ENCODE peak calls at places on chromosome 18, in nine cellular contexts. H is GM12865, Z is transverse colon, I is heart right ventricle, G is lower leg skin, O is lower lobe of right lung, B is cardiac muscle cell, N is left ventricle myocardium inferior, S is foreskin fibroblast. C is an unnamed sample.

GRCh38 chr18:3998698-3999333 is 456.3 kb downstream of the DLGAP1 start:
- DNase-seq in I (no peak), G (no peak), N (no peak), Z (peak), H (peak), B (peak), O (no peak), S (peak), C (peak)

GRCh38 chr18:58866261-58867232 is 1.9 kb downstream of the ZNF532 start:
- DNase-seq in Z (no peak), I (no peak), O (no peak), N (no peak), B (no peak), S (no peak), G (no peak), H (no peak), C (peak)

GRCh38 chr18:70288851-70289328 is at the start of gene SOCS6:
- DNase-seq in I (peak), H (peak), N (peak), S (peak), Z (peak), G (peak), B (peak), O (peak), C (peak)

GRCh38 chr18:2050016-2050415 is 521.3 kb downstream of the METTL4 start:
- DNase-seq in H (no peak), I (no peak), G (no peak), N (no peak), B (peak), Z (no peak), S (no peak), O (no peak), C (peak)

GRCh38 chr18:1710114-1710513 is 805.4 kb downstream of the ADCYAP1 start:
- DNase-seq in N (no peak), B (no peak), O (no peak), S (no peak), I (no peak), G (no peak), Z (no peak), H (no peak), C (no peak)

GRCh38 chr18:48611785-48612480 is 73.1 kb downstream of the CTIF start:
- DNase-seq in G (no peak), N (no peak), I (no peak), B (no peak), S (no peak), H (no peak), O (no peak), Z (no peak), C (no peak)

GRCh38 chr18:56799756-56800155 is 148.6 kb downstream of the WDR7 start:
- DNase-seq in H (no peak), I (no peak), G (no peak), N (no peak), Z (no peak), B (peak), O (no peak), S (peak), C (peak)

GRCh38 chr18:77899972-77900754 is 650.5 kb downstream of the GALR1 start:
- DNase-seq in B (peak), Z (peak), H (peak), S (peak), G (no peak), O (no peak), N (peak), I (no peak), C (peak)

GRCh38 chr18:44830551-44830950 is 149.9 kb downstream of the SETBP1 start:
- DNase-seq in I (no peak), B (no peak), O (no peak), H (no peak), Z (no peak), G (no peak), N (no peak), S (no peak), C (no peak)

DNA sequence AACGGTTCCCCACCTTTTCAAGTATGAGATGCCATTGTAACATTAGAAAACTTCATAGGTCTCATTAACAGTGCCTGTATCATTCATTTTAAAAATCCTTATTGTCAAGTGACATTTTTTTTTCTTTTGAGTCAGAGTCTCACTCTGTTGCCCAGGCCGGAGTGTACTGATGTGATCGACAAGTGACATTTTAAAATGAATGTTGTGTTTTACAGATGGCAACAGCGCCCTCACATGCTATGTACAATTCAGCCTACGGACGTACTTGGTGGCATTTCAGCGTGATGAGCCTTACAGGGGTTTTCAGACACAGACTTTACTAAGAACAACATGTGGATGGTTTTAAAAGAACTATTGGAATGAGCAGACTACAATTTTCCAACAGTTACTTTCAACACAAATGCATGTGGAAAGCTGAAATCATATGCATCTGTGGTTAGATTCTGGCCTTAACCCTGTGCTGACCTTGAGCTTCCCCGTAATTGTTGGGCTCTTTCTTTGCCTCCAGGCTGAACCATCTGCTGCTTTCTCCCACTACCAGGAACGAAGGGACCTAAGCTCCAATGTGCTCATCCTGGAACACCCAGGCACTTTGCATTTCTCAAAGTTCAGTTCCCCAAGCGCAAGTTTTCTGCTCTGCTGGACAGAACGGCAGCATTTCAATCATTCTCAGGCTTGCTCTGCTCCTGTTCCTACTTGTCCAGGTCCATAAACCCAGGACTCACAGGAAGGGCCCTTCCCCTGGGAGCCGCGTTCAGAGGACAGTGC is 119.9 kb upstream of the NDUFV2 start:
- DNase-seq in H (peak), I (peak), Z (peak), N (no peak), B (peak), O (no peak), G (no peak), S (peak), C (peak)
- TF ChIP-seq CTCF in H (peak), I (peak), Z (peak), N (peak), B (peak), O (peak), G (no peak), S (peak), C (peak)

DNA sequence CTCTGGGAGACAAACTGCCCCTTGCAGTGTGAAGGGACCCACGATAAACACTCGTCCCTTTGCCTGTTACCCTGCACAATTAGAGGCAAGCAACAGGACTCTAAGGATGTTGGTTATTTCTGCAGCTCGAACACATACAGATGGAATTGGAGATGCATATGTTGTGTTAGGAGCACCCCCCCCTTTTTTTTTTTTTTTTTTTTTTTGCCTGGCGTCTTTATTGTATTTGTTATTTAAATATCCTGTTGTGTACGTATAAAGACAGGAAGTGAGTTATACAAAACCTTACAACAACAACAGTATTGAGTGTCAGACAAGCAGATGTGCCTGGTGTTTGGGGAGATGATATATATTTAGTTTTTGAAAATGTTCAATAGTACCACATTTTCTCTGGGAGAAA is 23.0 kb upstream of the ZNF516 start:
- DNase-seq in H (no peak), Z (no peak), B (peak), G (no peak), N (no peak), I (no peak), O (no peak), S (no peak), C (no peak)
- H3K4me3 ChIP-seq in H (peak), Z (no peak), B (no peak), G (no peak), N (peak), I (peak), O (peak), S (peak), C (peak)

DNA sequence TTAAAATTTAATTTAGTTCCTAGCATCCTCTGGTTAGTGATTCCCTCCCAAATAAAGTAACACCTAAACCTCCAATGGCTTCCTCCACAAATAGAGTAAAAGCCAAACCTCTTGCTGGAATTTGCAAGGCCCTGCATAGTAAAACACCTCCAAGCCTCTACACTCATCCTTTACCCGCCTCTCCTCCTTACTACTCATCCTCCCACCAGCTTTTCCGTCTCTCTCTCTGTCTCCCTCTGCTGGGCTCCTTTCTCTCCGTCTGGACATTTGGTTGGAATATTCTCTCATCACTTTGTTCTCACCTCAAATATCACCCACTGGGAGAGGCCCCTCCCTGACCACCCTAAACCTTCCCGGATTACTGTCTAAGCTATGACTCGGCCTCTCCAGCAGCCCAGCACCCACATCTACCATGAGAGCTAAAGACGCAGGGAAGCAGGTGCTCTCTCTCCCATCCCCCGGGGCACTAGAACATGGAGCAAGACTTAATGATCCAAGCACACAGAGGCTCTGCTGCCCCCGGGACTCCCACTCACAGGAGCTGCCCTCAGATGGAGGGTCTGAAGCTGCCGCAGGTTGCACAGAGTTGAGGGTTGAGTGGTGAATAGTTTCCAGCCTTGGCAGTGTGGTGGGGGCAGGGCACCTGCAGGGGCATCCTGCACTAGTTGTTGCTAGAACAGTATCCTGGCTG is 167.2 kb downstream of the FBXO15 start:
- DNase-seq in S (no peak), O (no peak), G (no peak), H (no peak), B (peak), N (no peak), I (no peak), Z (no peak), C (peak)
- TF ChIP-seq CTCF in S (peak), O (no peak), G (no peak), H (no peak), B (peak), N (peak), I (peak), Z (no peak), C (peak)

DNA sequence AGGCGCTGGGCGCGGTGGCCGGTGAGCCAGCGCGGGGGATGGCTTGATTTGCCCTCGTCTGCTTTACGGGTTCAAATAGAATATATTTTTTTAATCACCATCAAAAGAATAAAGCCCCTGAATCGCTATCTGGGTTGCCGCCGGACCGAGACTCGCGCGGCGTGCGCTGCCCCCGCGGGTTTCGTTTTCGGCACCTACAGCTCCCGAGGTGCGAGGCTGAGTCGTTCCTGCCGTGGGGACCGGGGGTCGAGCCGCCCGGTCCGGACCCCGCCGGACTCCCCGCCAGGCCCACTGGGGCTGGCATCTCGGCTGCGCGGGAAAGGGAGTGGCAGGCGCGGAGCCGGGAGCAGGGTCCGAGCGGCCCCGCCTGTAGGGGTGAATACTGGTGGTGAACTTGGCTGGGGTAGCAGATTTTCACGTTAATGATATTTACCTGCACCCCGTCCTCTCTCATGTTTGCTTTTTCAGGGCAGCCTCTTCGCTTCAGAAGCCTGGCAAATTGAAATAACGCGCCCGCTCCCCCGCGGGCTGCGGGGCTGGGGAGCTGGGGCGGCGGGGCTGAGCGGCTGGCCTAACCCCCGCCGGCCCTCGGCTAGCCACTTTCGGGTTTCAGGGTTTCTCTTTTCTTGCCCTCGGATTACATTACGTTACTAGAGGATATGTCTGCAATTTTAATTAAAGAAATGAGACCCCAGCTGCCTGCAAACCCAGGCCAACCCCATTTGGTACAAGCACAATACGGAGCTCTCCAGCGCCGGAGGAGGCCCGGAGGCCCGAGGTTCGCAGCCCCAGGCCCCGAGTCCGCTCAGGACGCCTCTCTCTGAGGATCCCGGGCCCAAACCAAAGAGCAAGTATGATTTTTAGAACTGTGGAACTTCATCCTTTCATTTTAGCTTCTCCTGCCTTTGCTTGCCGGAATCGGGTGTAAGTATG is 1.7 kb upstream of the CELF4 start:
- DNase-seq in O (no peak), H (no peak), G (no peak), I (no peak), Z (no peak), S (no peak), N (no peak), B (no peak), C (no peak)
- H3K4me3 ChIP-seq in O (peak), H (no peak), G (peak), I (peak), Z (peak), S (peak), N (peak), B (peak), C (peak)

DNA sequence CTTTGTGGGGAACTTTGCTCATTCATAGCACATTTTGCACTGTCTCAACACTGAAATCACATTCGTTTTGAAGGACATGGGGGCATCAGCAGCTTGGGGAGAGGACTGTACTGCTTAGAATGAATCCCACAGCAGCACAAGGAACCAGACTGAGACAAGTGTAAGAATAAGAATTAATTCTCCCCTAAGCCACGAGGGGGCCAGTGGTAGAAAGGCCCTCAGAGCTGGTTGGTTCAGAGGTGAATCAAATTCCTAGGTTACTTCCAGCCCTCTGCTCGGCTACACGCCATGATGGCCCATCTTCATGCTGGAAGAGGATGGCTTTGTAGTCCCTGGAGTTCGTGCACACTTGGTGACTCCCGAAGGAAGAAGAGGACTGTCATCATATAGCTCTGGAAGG is 12.0 kb upstream of the MC5R start:
- DNase-seq in S (no peak), O (no peak), Z (no peak), H (no peak), G (peak), B (no peak), I (no peak), N (no peak), C (peak)
- TF ChIP-seq CTCF in S (peak), O (no peak), Z (no peak), H (peak), G (no peak), B (no peak), I (no peak), N (no peak), C (peak)

GRCh38 chr18:26386421-26386820 is 160.2 kb downstream of the TAF4B start:
- DNase-seq in S (no peak), O (no peak), N (no peak), H (no peak), G (no peak), I (no peak), B (peak), Z (no peak), C (no peak)
- H3K4me3 ChIP-seq in S (no peak), O (no peak), N (no peak), H (no peak), G (no peak), I (no peak), B (no peak), Z (no peak), C (no peak)

GRCh38 chr18:61582205-61582710 is 249.0 kb downstream of the CDH20 start:
- DNase-seq in N (peak), H (no peak), O (no peak), I (peak), Z (no peak), S (no peak), G (no peak), B (no peak), C (no peak)
- TF ChIP-seq CTCF in N (no peak), H (no peak), O (no peak), I (peak), Z (peak), S (no peak), G (no peak), B (no peak), C (no peak)

DNA sequence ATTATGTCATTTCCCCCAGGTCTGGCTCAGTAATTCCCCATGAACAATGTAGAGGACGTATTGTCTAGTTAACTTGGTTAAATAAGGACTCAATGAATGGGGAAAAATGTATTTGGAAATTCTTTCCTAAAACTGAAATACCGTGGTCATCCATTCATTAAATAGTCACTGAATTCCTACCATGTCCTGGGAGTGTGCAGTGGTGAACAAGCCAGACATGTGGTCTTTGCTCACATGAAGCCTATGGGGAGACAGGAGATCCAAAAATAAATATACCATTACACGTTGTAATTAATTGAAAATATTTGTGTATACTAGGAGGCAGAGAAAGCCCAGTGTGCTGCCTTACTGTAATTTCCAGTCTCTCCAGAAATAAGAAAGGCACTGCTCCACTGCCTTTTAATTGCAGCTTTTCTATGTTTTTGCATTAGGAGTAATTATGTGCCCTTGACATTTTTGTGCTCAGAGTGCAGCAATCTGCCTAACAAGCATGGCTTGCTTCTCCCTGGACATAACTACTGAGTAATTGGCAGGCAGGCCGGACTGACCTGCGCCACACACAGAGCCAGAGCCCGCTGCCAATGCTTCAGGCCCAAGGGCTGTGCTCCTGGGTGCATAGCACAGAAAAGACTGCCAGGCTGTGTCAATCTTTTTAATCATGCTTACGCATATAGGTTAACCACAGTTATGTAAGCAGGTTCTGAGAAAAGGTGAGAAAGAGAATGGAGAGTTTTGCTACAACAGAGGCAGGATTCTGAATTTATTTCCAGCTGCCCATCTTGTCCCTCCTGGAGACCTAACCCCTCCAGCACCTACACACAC is 22.2 kb upstream of the TTC39C start:
- DNase-seq in S (no peak), H (peak), Z (no peak), O (peak), I (peak), G (no peak), N (peak), B (no peak), C (peak)
- H3K4me3 ChIP-seq in S (no peak), H (peak), Z (no peak), O (no peak), I (no peak), G (no peak), N (no peak), B (no peak), C (no peak)